ENCODE peak calls at places on chromosomes 13 and 19, in nine cellular contexts. One of them, this sample, is unnamed.

GRCh38 chr19:41999071-41999877 is 5.2 kb upstream of the ATP1A3 start:
- DNase-seq in activated CD4-positive, alpha-beta T cell treated with anti-CD3 and anti-CD28 coated beads for 4 hours: no peak
- DNase-seq in CD8-positive, alpha-beta memory T cell: no peak
- DNase-seq in keratinocyte: no peak
- DNase-seq in thoracic aorta: no peak
- DNase-seq in GM12878: no peak
- DNase-seq in AG09319: no peak
- DNase-seq in lung: no peak
- DNase-seq in foreskin fibroblast: no peak
- DNase-seq in this sample: no peak

GRCh38 chr13:77386880-77387606 is 60.1 kb upstream of the MYCBP2 start:
- DNase-seq in keratinocyte: no peak
- DNase-seq in foreskin fibroblast: peak; percentile 50
- DNase-seq in AG09319: peak; percentile 54
- DNase-seq in activated CD4-positive, alpha-beta T cell treated with anti-CD3 and anti-CD28 coated beads for 4 hours: no peak
- DNase-seq in CD8-positive, alpha-beta memory T cell: no peak
- DNase-seq in GM12878: no peak
- DNase-seq in lung: no peak
- DNase-seq in thoracic aorta: peak; percentile 19
- DNase-seq in this sample: peak; percentile 63

GRCh38 chr13:77002590-77003190 is 10.8 kb downstream of the CLN5 start:
- DNase-seq in GM12878: no peak
- DNase-seq in activated CD4-positive, alpha-beta T cell treated with anti-CD3 and anti-CD28 coated beads for 4 hours: no peak
- DNase-seq in lung: no peak
- DNase-seq in foreskin fibroblast: peak; percentile 35
- DNase-seq in keratinocyte: no peak
- DNase-seq in CD8-positive, alpha-beta memory T cell: no peak
- DNase-seq in AG09319: no peak
- DNase-seq in thoracic aorta: no peak
- DNase-seq in this sample: no peak

GRCh38 chr13:47831265-47831664 is 169.8 kb downstream of the SUCLA2 start:
- DNase-seq in foreskin fibroblast: peak; percentile 23
- DNase-seq in CD8-positive, alpha-beta memory T cell: no peak
- DNase-seq in GM12878: no peak
- DNase-seq in keratinocyte: no peak
- DNase-seq in AG09319: no peak
- DNase-seq in thoracic aorta: no peak
- DNase-seq in activated CD4-positive, alpha-beta T cell treated with anti-CD3 and anti-CD28 coated beads for 4 hours: no peak
- DNase-seq in lung: no peak
- DNase-seq in this sample: peak; percentile 56

GRCh38 chr19:45901432-45901903 is 945 bp downstream of the MYPOP start:
- DNase-seq in thoracic aorta: no peak
- DNase-seq in foreskin fibroblast: no peak
- DNase-seq in activated CD4-positive, alpha-beta T cell treated with anti-CD3 and anti-CD28 coated beads for 4 hours: no peak
- DNase-seq in lung: no peak
- DNase-seq in GM12878: no peak
- DNase-seq in AG09319: no peak
- DNase-seq in CD8-positive, alpha-beta memory T cell: peak; percentile 13
- DNase-seq in keratinocyte: no peak
- DNase-seq in this sample: no peak

GRCh38 chr13:40129467-40129866 is 474.0 kb downstream of the COG6 start:
- DNase-seq in AG09319: no peak
- DNase-seq in keratinocyte: no peak
- DNase-seq in GM12878: no peak
- DNase-seq in CD8-positive, alpha-beta memory T cell: no peak
- DNase-seq in lung: no peak
- DNase-seq in foreskin fibroblast: no peak
- DNase-seq in thoracic aorta: no peak
- DNase-seq in activated CD4-positive, alpha-beta T cell treated with anti-CD3 and anti-CD28 coated beads for 4 hours: no peak
- DNase-seq in this sample: no peak

GRCh38 chr13:42076309-42076713 is 27.9 kb downstream of the DGKH start:
- DNase-seq in lung: no peak
- DNase-seq in CD8-positive, alpha-beta memory T cell: no peak
- DNase-seq in GM12878: no peak
- DNase-seq in keratinocyte: no peak
- DNase-seq in activated CD4-positive, alpha-beta T cell treated with anti-CD3 and anti-CD28 coated beads for 4 hours: no peak
- DNase-seq in AG09319: no peak
- DNase-seq in thoracic aorta: no peak
- DNase-seq in foreskin fibroblast: no peak
- DNase-seq in this sample: no peak

GRCh38 chr19:47507031-47507430 is 7.8 kb downstream of the NAPA start:
- DNase-seq in CD8-positive, alpha-beta memory T cell: no peak
- DNase-seq in keratinocyte: no peak
- DNase-seq in activated CD4-positive, alpha-beta T cell treated with anti-CD3 and anti-CD28 coated beads for 4 hours: no peak
- DNase-seq in GM12878: no peak
- DNase-seq in lung: no peak
- DNase-seq in thoracic aorta: no peak
- DNase-seq in AG09319: no peak
- DNase-seq in foreskin fibroblast: no peak
- DNase-seq in this sample: no peak

GRCh38 chr19:57263244-57263643 is 17.0 kb upstream of the ZNF460 start:
- DNase-seq in lung: no peak
- DNase-seq in keratinocyte: no peak
- DNase-seq in foreskin fibroblast: no peak
- DNase-seq in AG09319: no peak
- DNase-seq in GM12878: no peak
- DNase-seq in CD8-positive, alpha-beta memory T cell: no peak
- DNase-seq in activated CD4-positive, alpha-beta T cell treated with anti-CD3 and anti-CD28 coated beads for 4 hours: no peak
- DNase-seq in thoracic aorta: no peak
- DNase-seq in this sample: no peak

GRCh38 chr19:5908773-5909442 is 4.2 kb downstream of the VMAC start:
- DNase-seq in thoracic aorta: no peak
- DNase-seq in CD8-positive, alpha-beta memory T cell: no peak
- DNase-seq in lung: no peak
- DNase-seq in foreskin fibroblast: no peak
- DNase-seq in GM12878: no peak
- DNase-seq in activated CD4-positive, alpha-beta T cell treated with anti-CD3 and anti-CD28 coated beads for 4 hours: no peak
- DNase-seq in AG09319: no peak
- DNase-seq in keratinocyte: no peak
- DNase-seq in this sample: no peak

GRCh38 chr19:48321622-48322591 is 3.4 kb upstream of the EMP3 start:
- DNase-seq in thoracic aorta: peak; percentile 92
- DNase-seq in GM12878: peak; percentile 92
- DNase-seq in keratinocyte: peak; percentile 81
- DNase-seq in CD8-positive, alpha-beta memory T cell: peak; percentile 99
- DNase-seq in lung: peak; percentile 99
- DNase-seq in foreskin fibroblast: peak; percentile 99
- DNase-seq in AG09319: peak; percentile 98
- DNase-seq in activated CD4-positive, alpha-beta T cell treated with anti-CD3 and anti-CD28 coated beads for 4 hours: peak; percentile 99
- DNase-seq in this sample: peak; percentile 97

GRCh38 chr19:1942078-1942933 is 1.3 kb downstream of the CSNK1G2 start:
- DNase-seq in foreskin fibroblast: peak; percentile 51
- DNase-seq in keratinocyte: peak; percentile 19
- DNase-seq in AG09319: no peak
- DNase-seq in thoracic aorta: no peak
- DNase-seq in CD8-positive, alpha-beta memory T cell: peak; percentile 77
- DNase-seq in GM12878: peak; percentile 42
- DNase-seq in lung: peak; percentile 78
- DNase-seq in activated CD4-positive, alpha-beta T cell treated with anti-CD3 and anti-CD28 coated beads for 4 hours: peak; percentile 69
- DNase-seq in this sample: no peak